ENCODE peak calls at places on chromosomes 5 and 9, in five cellular contexts. F, Z, G, A and H are unnamed samples.

GRCh38 chr5:168991991-168992390 is 308.9 kb downstream of the SLIT3 start:
- DNase-seq in Z (no peak), F (no peak), A (no peak), G (no peak), H (no peak)

GRCh38 chr9:107935931-107936330 is 446.4 kb upstream of the KLF4 start:
- DNase-seq in G (no peak), A (no peak), Z (no peak), F (no peak), H (no peak)

GRCh38 chr9:38432922-38433510 is 8.8 kb upstream of the IGFBPL1 start:
- DNase-seq in A (no peak), F (peak), Z (no peak), G (peak), H (no peak)

GRCh38 chr5:143826909-143827514 is 15.1 kb downstream of the HMHB1 start:
- DNase-seq in Z (no peak), G (no peak), F (no peak), A (no peak), H (no peak)

GRCh38 chr9:33885948-33886347 is 69.0 kb downstream of the UBE2R2 start:
- DNase-seq in G (no peak), F (no peak), Z (no peak), A (no peak), H (no peak)

GRCh38 chr5:56569576-56569975 is 245.8 kb upstream of the MAP3K1 start:
- DNase-seq in A (no peak), Z (no peak), F (no peak), G (no peak), H (no peak)

GRCh38 chr5:72649449-72649848 is 142.2 kb upstream of the ZNF366 start:
- DNase-seq in A (no peak), G (no peak), F (peak), Z (peak), H (no peak)

GRCh38 chr9:73872693-73873092 is 624.4 kb upstream of the RORB start:
- DNase-seq in G (no peak), Z (no peak), F (no peak), A (no peak), H (no peak)

GRCh38 chr9:2872307-2872940 is 28.5 kb upstream of the PUM3 start:
- DNase-seq in F (no peak), Z (no peak), G (peak), A (no peak), H (peak)

GRCh38 chr9:131094622-131095021 is 1.7 kb upstream of the AIF1L start:
- DNase-seq in Z (no peak), G (no peak), F (peak), A (no peak), H (no peak)

GRCh38 chr5:180026320-180026719 is 45.2 kb downstream of the RNF130 start:
- DNase-seq in G (no peak), A (no peak), F (peak), Z (no peak), H (peak)

GRCh38 chr9:124809211-124809610 is 32.3 kb downstream of the OLFML2A start:
- DNase-seq in G (no peak), F (no peak), Z (no peak), A (no peak), H (no peak)

GRCh38 chr9:30103647-30104394 is 2280.6 kb upstream of the ACO1 start:
- DNase-seq in A (no peak), G (no peak), Z (no peak), F (no peak), H (no peak)

GRCh38 chr9:134253596-134254205 is 72.6 kb upstream of the RXRA start:
- DNase-seq in A (no peak), F (no peak), G (no peak), Z (no peak), H (no peak)

GRCh38 chr5:142486581-142486980 is 161.8 kb upstream of the SPRY4 start:
- DNase-seq in Z (no peak), A (no peak), G (no peak), F (no peak), H (no peak)

GRCh38 chr5:36252722-36253340 is 11.1 kb upstream of the NADK2 start:
- DNase-seq in F (no peak), A (no peak), G (no peak), Z (no peak), H (no peak)

GRCh38 chr9:84271004-84271886 is 69.3 kb downstream of the SLC28A3 start:
- DNase-seq in F (no peak), A (peak), Z (peak), G (peak), H (peak)

GRCh38 chr9:116592926-116593325 is 94.2 kb upstream of the TRIM32 start:
- DNase-seq in G (no peak), Z (no peak), A (no peak), F (no peak), H (no peak)

GRCh38 chr5:134004626-134005414 is at the start of gene VDAC1:
- DNase-seq in F (peak), A (peak), Z (peak), G (peak), H (peak)

GRCh38 chr9:126676685-126677143 is 63.0 kb downstream of the LMX1B start:
- DNase-seq in G (no peak), F (no peak), Z (no peak), A (no peak), H (no peak)

GRCh38 chr9:5949103-5949699 is 58.5 kb downstream of the MLANA start:
- DNase-seq in F (no peak), Z (no peak), A (no peak), G (peak), H (no peak)

GRCh38 chr9:87245271-87245670 is 252.4 kb upstream of the DAPK1 start:
- DNase-seq in Z (no peak), A (no peak), G (no peak), F (no peak), H (no peak)

GRCh38 chr5:139394123-139394653 is 716 bp downstream of the PROB1 start:
- DNase-seq in Z (peak), F (no peak), G (peak), A (no peak), H (peak)

GRCh38 chr5:63141582-63141981 is 563.0 kb downstream of the LRRC70 start:
- DNase-seq in G (no peak), F (no peak), A (no peak), Z (no peak), H (no peak)

GRCh38 chr9:36268007-36268427 is 9.8 kb upstream of the GNE start:
- DNase-seq in G (no peak), Z (no peak), A (no peak), F (peak), H (no peak)

GRCh38 chr5:159403906-159404641 is 73.8 kb upstream of the IL12B start:
- DNase-seq in Z (no peak), F (no peak), A (no peak), G (no peak), H (no peak)

GRCh38 chr5:154648706-154649105 is 106.5 kb upstream of the LARP1 start:
- DNase-seq in G (no peak), Z (no peak), F (no peak), A (no peak), H (no peak)

GRCh38 chr9:6941527-6941926 is 183.8 kb downstream of the KDM4C start:
- DNase-seq in G (no peak), Z (no peak), A (no peak), F (no peak), H (no peak)

GRCh38 chr5:81075041-81075440 is 114.9 kb downstream of the RASGRF2 start:
- DNase-seq in G (no peak), A (no peak), F (no peak), Z (no peak), H (no peak)

GRCh38 chr9:129933709-129934586 is 98.7 kb downstream of the USP20 start:
- DNase-seq in G (no peak), Z (no peak), A (no peak), F (no peak), H (no peak)

GRCh38 chr9:95516736-95517558 is at the start of gene PTCH1:
- DNase-seq in F (peak), G (peak), Z (peak), A (peak), H (peak)

GRCh38 chr9:17978773-17979172 is 399.9 kb downstream of the SH3GL2 start:
- DNase-seq in G (no peak), F (no peak), Z (no peak), A (no peak), H (no peak)